ENCODE peak calls at places on chromosomes 1 and 21, in six cellular contexts. Q, V, D, F, A and N are unnamed samples.

GRCh38 chr1:188027613-188028012 is 1198.9 kb downstream of the PLA2G4A start:
- DNase-seq in F (no peak), A (peak; percentile 26), D (peak; percentile 94), V (peak; percentile 24), Q (no peak), N (peak; percentile 17)

GRCh38 chr1:222910699-222911098 is 95.9 kb downstream of the DISP1 start:
- DNase-seq in Q (no peak), A (no peak), F (no peak), D (peak; percentile 68), V (no peak), N (no peak)

GRCh38 chr1:211313392-211313791 is 13.2 kb upstream of the TRAF5 start:
- DNase-seq in V (no peak), A (no peak), Q (no peak), F (no peak), D (no peak), N (no peak)

GRCh38 chr1:209486861-209487260 is 96.7 kb upstream of the CAMK1G start:
- DNase-seq in D (peak; percentile 79), V (no peak), F (no peak), Q (no peak), A (no peak), N (no peak)

GRCh38 chr1:33255347-33256311 is 663 bp upstream of the ZNF362 start:
- DNase-seq in V (peak; percentile 79), Q (peak; percentile 80), A (no peak), F (peak; percentile 49), D (peak; percentile 73), N (peak; percentile 83)

GRCh38 chr1:23980725-23981063 is 567 bp upstream of the SRSF10 start:
- DNase-seq in Q (no peak), F (no peak), D (peak; percentile 80), V (peak; percentile 43), A (no peak), N (peak; percentile 65)

GRCh38 chr1:174040387-174040786 is 18.2 kb upstream of the RC3H1 start:
- DNase-seq in V (peak; percentile 12), A (no peak), Q (no peak), D (peak; percentile 94), F (no peak), N (peak; percentile 69)

GRCh38 chr1:185733818-185734709 is at the start of gene HMCN1:
- DNase-seq in V (peak; percentile 65), D (peak; percentile 41), F (peak; percentile 25), Q (peak; percentile 58), A (no peak), N (peak; percentile 70)

GRCh38 chr1:118960026-118960561 is 28.0 kb downstream of the TBX15 start:
- DNase-seq in F (no peak), Q (no peak), A (peak; percentile 57), V (peak; percentile 53), D (peak; percentile 35), N (peak; percentile 45)

DNA sequence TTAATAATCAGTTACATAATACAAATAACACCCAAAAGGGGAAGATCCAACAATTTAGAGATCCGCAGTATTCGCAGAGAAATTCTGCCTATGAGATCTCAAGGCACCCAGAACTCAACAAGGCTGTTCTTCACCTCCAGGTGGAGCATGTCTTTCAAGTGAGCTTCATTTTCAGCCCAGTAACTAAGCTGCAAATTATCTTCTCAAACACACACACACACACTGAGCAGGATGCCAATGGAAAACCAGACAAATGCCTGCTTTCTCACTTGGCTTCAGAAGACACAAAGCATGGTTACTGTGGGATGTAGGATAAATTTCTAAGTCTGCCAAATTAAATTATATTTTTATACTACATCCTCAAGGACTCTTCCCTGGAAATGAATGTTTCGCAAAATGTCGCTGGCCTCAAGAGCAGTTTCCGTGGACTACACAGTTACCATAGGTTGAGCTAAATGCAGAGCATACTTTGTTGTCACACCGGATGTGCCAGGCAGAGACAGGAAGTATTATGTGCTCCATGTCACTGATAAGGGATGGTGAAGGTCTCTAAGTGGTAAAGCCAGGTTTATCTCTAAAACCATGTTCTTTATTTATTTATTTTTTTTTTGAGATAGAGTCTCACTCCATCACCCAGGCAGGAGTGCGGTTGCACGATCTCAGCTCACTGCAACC is 30.3 kb downstream of the UBR4 start:
- DNase-seq in A (no peak), D (peak; percentile 24), V (peak; percentile 63), Q (no peak), F (no peak), N (no peak)
- TF ChIP-seq CTCF in A (peak; percentile 28), D (peak; percentile 50), V (peak; percentile 55), Q (no peak), F (no peak), N (no peak)

GRCh38 chr21:31558839-31559367 is 100.6 kb upstream of the SOD1 start:
- DNase-seq in A (peak; percentile 7), F (peak; percentile 71), Q (peak; percentile 86), V (peak; percentile 96), D (peak; percentile 95), N (peak; percentile 91)
- TF ChIP-seq CTCF in A (no peak), F (peak; percentile 42), Q (no peak), V (peak; percentile 34), D (no peak), N (no peak)

GRCh38 chr1:14841456-14841855 is 243.0 kb downstream of the KAZN start:
- DNase-seq in Q (no peak), F (no peak), A (no peak), V (no peak), D (no peak), N (no peak)
- TF ChIP-seq CTCF in Q (no peak), F (no peak), A (no peak), V (no peak), D (no peak), N (no peak)

GRCh38 chr1:43590389-43590788 is 59.6 kb upstream of the KDM4A start:
- DNase-seq in Q (no peak), D (no peak), V (peak; percentile 28), F (no peak), A (no peak), N (peak; percentile 9)
- TF ChIP-seq CTCF in Q (no peak), D (peak; percentile 37), V (peak; percentile 19), F (no peak), A (no peak), N (peak; percentile 23)

GRCh38 chr1:12555411-12556367 is 62.3 kb downstream of the DHRS3 start:
- DNase-seq in A (no peak), V (peak; percentile 2), Q (no peak), F (no peak), D (no peak), N (no peak)
- TF ChIP-seq CTCF in A (no peak), V (no peak), Q (no peak), F (no peak), D (no peak), N (no peak)

GRCh38 chr21:43639470-43640178 is 19.7 kb downstream of the HSF2BP start:
- DNase-seq in A (no peak), D (peak; percentile 89), Q (no peak), F (no peak), V (peak; percentile 39), N (no peak)

GRCh38 chr21:43644609-43645008 is 14.7 kb downstream of the HSF2BP start:
- DNase-seq in D (peak; percentile 69), A (no peak), F (no peak), Q (no peak), V (no peak), N (no peak)

GRCh38 chr21:43643193-43643592 is 16.1 kb downstream of the HSF2BP start:
- DNase-seq in Q (no peak), D (no peak), V (no peak), A (no peak), F (no peak), N (no peak)

GRCh38 chr21:43637530-43637929 is 21.8 kb downstream of the HSF2BP start:
- DNase-seq in A (no peak), F (no peak), D (no peak), Q (no peak), V (no peak), N (no peak)

GRCh38 chr21:43640437-43640836 is 18.9 kb downstream of the HSF2BP start:
- DNase-seq in V (no peak), A (no peak), F (no peak), Q (no peak), D (peak; percentile 50), N (no peak)
- TF ChIP-seq CTCF in V (no peak), A (no peak), F (no peak), Q (no peak), D (no peak), N (no peak)

DNA sequence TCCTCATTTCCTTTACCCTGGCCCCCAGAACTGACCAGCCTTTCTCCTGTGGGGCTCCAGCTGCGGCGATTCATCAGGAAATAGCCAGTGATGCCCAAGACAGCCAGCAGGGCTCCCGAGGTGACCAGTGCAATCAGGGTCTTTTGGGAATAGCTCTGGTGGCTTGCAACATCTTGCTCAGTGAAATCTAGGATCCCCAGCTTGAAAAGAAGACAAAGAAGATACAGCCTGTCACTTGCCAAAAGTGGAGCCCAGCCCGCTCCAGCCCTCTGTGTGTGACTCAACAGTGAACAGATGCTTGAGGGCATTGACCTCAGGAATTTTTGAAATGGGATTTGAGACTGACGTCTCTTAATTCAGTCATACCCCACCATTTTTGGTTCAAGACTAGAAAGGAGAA is 22.3 kb downstream of the CD34 start:
- DNase-seq in V (no peak), F (peak; percentile 39), A (peak; percentile 32), D (no peak), Q (peak; percentile 25), N (no peak)
- TF ChIP-seq CTCF in V (no peak), F (no peak), A (peak; percentile 29), D (no peak), Q (no peak), N (no peak)

GRCh38 chr1:204123376-204123775 is 28.5 kb downstream of the ETNK2 start:
- DNase-seq in D (no peak), V (no peak), F (no peak), Q (no peak), A (no peak), N (no peak)
- TF ChIP-seq CTCF in D (peak; percentile 23), V (peak; percentile 34), F (no peak), Q (no peak), A (peak; percentile 28), N (no peak)